ENCODE peak calls at places on chromosomes 16 and 17, in seven cellular contexts. A is endodermal cell, D is RPMI7951, T is posterior cingulate gyrus, Q is MCF 10A, H is stomach, R is left ventricle myocardium inferior. G is an unnamed sample.

GRCh38 chr17:44375196-44376017 is 11.8 kb upstream of the FAM171A2 start:
- DNase-seq in T (no peak), R (no peak), H (no peak), Q (no peak), D (no peak), A (peak), G (no peak)

GRCh38 chr17:39153541-39154111 is 2.2 kb upstream of the PLXDC1 start:
- DNase-seq in T (peak), R (peak), A (peak), H (peak), Q (peak), D (peak), G (peak)

GRCh38 chr17:40499551-40500189 is 1.8 kb downstream of the TNS4 start:
- DNase-seq in A (peak), D (peak), T (peak), R (peak), Q (peak), H (peak), G (peak)

GRCh38 chr17:5254903-5255521 is 20.4 kb upstream of the SCIMP start:
- DNase-seq in Q (no peak), A (no peak), T (no peak), D (no peak), H (no peak), R (no peak), G (no peak)

GRCh38 chr17:67434061-67434525 is 57.0 kb downstream of the PITPNC1 start:
- DNase-seq in D (no peak), Q (no peak), H (peak), A (no peak), R (peak), T (no peak), G (no peak)

GRCh38 chr17:42096360-42097111 is 1.7 kb downstream of the ZNF385C start:
- DNase-seq in R (no peak), Q (no peak), T (no peak), H (no peak), A (peak), D (no peak), G (no peak)

GRCh38 chr17:77618173-77618572 is 340.3 kb upstream of the TNRC6C start:
- DNase-seq in T (no peak), H (no peak), Q (no peak), D (no peak), A (peak), R (no peak), G (no peak)

GRCh38 chr17:15341385-15341849 is at the start of gene TEKT3:
- DNase-seq in H (peak), A (peak), D (peak), R (peak), Q (peak), T (peak), G (no peak)

GRCh38 chr16:17160285-17160854 is 310.4 kb downstream of the XYLT1 start:
- DNase-seq in H (no peak), T (no peak), Q (no peak), A (no peak), R (no peak), D (no peak), G (peak)

GRCh38 chr17:7176870-7177209 is 2.3 kb downstream of the ASGR1 start:
- DNase-seq in T (no peak), Q (no peak), H (no peak), D (no peak), A (no peak), R (no peak), G (no peak)

G was measured in NCI-H2171.